ENCODE peak calls at places on chromosomes 7 and 10, in five cellular contexts. D, X, G, I and L are unnamed samples.

GRCh38 chr10:118498623-118499022 is 96.8 kb downstream of the PRLHR start:
- DNase-seq in G (no peak), D (no peak), I (no peak), X (no peak), L (no peak)

GRCh38 chr7:130909161-130909836 is 175.3 kb upstream of the KLF14 start:
- DNase-seq in D (no peak), X (no peak), I (no peak), G (no peak), L (no peak)

GRCh38 chr10:132586731-132587130 is 49.1 kb downstream of the INPP5A start:
- DNase-seq in I (no peak), X (no peak), G (no peak), D (no peak), L (no peak)

GRCh38 chr7:12674861-12675260 is 12.6 kb upstream of the ARL4A start:
- DNase-seq in G (peak; percentile 41), I (no peak), X (peak; percentile 35), D (no peak), L (no peak)

GRCh38 chr7:40865441-40866233 is 730.8 kb downstream of the SUGCT start:
- DNase-seq in X (no peak), I (no peak), G (peak; percentile 38), D (no peak), L (no peak)

GRCh38 chr10:52883996-52884871 is 111.7 kb upstream of the MBL2 start:
- DNase-seq in X (peak; percentile 74), G (peak; percentile 72), I (peak; percentile 47), D (no peak), L (no peak)

GRCh38 chr7:16026253-16027020 is 340.0 kb upstream of the MEOX2 start:
- DNase-seq in G (no peak), I (no peak), X (no peak), D (no peak), L (no peak)

GRCh38 chr7:34165927-34166550 is 260.7 kb downstream of the BMPER start:
- DNase-seq in X (peak; percentile 49), G (peak; percentile 40), D (no peak), I (no peak), L (no peak)

GRCh38 chr7:132234751-132235150 is 341.5 kb downstream of the PLXNA4 start:
- DNase-seq in I (no peak), X (no peak), D (no peak), G (no peak), L (no peak)

GRCh38 chr10:96325719-96326373 is 21.6 kb downstream of the DNTT start:
- DNase-seq in D (no peak), G (no peak), X (no peak), I (no peak), L (no peak)

GRCh38 chr7:29606287-29606721 is 42.7 kb downstream of the PRR15 start:
- DNase-seq in D (no peak), I (no peak), X (peak; percentile 39), G (no peak), L (peak; percentile 20)

GRCh38 chr7:85185355-85186082 is 1.3 kb downstream of the SEMA3D start:
- DNase-seq in I (peak; percentile 42), D (peak; percentile 30), G (peak; percentile 78), X (peak; percentile 58), L (no peak)

GRCh38 chr7:151247611-151248176 is 800 bp downstream of the SMARCD3 start:
- DNase-seq in G (peak; percentile 46), D (no peak), X (no peak), I (no peak), L (no peak)

GRCh38 chr10:80173441-80173840 is 31.9 kb downstream of the ANXA11 start:
- DNase-seq in G (no peak), I (no peak), D (peak; percentile 67), X (no peak), L (no peak)

GRCh38 chr10:133357293-133358151 is at the start of gene FUOM:
- DNase-seq in G (peak; percentile 90), D (peak; percentile 68), I (no peak), X (peak; percentile 99), L (no peak)

DNA sequence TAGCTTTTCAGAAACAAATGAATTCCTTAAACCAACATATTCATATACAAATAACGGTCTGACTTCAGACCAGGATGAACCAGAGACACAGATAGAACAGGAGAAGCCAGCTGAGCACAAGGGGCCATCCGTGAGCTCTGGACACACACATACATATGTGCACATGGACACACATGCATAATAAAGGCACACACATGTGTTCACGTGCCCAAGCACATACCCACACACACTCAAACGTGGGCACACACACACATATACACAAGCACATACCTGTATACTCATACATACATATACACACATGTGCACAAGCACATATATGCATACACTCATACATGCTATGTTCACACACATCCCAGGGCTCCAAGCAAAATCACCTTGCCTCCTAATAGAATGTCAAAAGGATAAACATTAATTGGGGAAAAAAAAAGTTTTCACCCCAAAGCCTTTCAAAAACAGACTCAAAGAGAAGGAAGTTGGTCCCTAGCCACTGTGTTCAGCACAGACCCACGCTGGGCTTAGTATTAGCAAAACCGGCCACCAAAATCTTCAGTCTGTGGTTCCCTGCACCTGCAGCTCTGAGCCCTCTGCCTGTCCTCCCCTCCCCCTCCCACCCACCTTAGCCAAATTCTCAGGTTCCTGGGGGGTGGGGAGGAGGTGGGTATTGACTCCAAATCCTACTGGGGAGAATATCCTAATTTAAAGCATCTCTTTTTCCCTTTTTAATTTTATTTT is 100.4 kb upstream of the MACROH2A2 start:
- DNase-seq in D (no peak), I (no peak), X (no peak), G (peak; percentile 71), L (no peak)
- H3K36me3 ChIP-seq in D (no peaks in the 10 kb centered on the region), I (no peaks in the 10 kb centered on the region), X (no peaks in the 10 kb centered on the region), G (no peaks in the 10 kb centered on the region), L (peaks cover 3% of the 10 kb centered on the region)

GRCh38 chr10:73842349-73842748 is 31.0 kb upstream of the NDST2 start:
- DNase-seq in D (no peak), X (no peak), I (no peak), G (no peak), L (no peak)

GRCh38 chr10:73841526-73842285 is 30.3 kb upstream of the NDST2 start:
- DNase-seq in D (no peak), X (no peak), I (no peak), G (no peak), L (no peak)

GRCh38 chr10:73840056-73840402 is 28.6 kb upstream of the NDST2 start:
- DNase-seq in G (no peak), X (no peak), I (no peak), D (no peak), L (no peak)

GRCh38 chr10:73840403-73841301 is 29.3 kb upstream of the NDST2 start:
- DNase-seq in I (no peak), X (no peak), G (no peak), D (no peak), L (no peak)

GRCh38 chr10:73843254-73843653 is 31.1 kb downstream of the CAMK2G start:
- DNase-seq in I (no peak), D (no peak), X (no peak), G (no peak), L (no peak)
- H3K36me3 ChIP-seq in I (peaks cover 43% of the 10 kb centered on the region), D (no peaks in the 10 kb centered on the region), X (peaks cover 29% of the 10 kb centered on the region), G (no peaks in the 10 kb centered on the region), L (peaks cover 20% of the 10 kb centered on the region)

DNA sequence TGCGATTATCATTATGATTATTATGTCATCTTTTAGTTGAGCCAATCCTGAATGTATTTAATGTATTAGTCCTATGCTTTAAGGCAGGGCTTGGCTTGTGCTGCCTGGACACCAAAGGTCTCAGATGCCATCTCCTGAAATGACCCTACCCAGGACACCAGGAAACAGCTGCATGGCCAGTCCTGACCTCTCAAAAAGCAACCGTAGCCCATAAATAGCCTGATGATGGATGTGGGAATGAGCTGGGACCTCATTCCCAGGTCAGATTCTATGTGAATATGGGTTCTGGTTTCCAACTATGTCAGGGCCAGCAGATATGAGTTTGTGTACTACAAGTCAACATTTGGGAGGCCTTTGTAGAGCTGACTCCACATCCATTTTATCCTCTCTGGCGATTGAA is 438.4 kb downstream of the NRG3 start:
- DNase-seq in D (no peak), I (no peak), G (no peak), X (no peak), L (no peak)
- H3K36me3 ChIP-seq in D (no peaks in the 10 kb centered on the region), I (no peaks in the 10 kb centered on the region), G (no peaks in the 10 kb centered on the region), X (no peaks in the 10 kb centered on the region), L (no peaks in the 10 kb centered on the region)

DNA sequence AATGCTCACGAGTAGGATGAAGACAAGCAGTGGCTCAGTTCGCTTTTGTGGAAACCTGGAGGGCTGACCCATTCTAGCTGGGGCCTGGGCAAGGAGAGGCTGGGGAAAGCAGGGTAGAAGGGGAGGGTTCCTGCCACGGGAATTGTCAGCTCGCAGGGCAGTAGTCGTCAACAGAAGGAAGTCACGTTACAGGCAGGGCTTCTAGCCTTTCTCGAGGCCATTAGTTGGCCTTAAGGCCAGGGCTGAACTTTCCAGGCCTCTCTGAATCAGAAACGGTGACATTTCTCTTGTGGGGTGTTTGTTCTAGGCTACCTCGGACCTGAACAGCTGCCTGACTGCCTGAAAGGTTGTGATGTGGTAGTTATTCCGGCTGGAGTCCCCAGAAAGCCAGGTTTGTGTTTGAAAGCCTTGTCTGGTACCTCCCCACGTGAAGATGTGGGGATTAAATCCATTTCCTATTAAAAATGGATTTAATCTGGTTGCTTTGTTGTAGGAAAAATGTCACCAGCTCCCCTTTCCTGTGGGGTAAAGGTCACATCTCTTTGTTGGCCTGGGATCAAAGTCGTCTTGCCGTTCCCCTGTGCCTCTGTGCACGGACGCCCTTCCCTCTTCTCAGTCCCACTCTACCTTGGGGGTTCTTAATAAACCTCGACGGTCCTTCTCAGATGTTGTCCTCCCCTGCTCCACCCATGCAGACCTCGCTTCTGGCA is 9.4 kb downstream of the MDH2 start:
- DNase-seq in G (no peak), I (no peak), D (no peak), X (no peak), L (no peak)
- H3K36me3 ChIP-seq in G (no peaks in the 10 kb centered on the region), I (peaks cover 61% of the 10 kb centered on the region), D (peaks cover 10% of the 10 kb centered on the region), X (peaks cover 58% of the 10 kb centered on the region), L (peaks cover 41% of the 10 kb centered on the region)

GRCh38 chr7:5333121-5334050 is 50.6 kb downstream of the SLC29A4 start:
- DNase-seq in D (no peak), X (peak; percentile 33), G (no peak), I (no peak), L (no peak)
- H3K36me3 ChIP-seq in D (no peaks in the 10 kb centered on the region), X (peaks cover 70% of the 10 kb centered on the region), G (peaks cover 4% of the 10 kb centered on the region), I (peaks cover 56% of the 10 kb centered on the region), L (peaks cover 35% of the 10 kb centered on the region)

DNA sequence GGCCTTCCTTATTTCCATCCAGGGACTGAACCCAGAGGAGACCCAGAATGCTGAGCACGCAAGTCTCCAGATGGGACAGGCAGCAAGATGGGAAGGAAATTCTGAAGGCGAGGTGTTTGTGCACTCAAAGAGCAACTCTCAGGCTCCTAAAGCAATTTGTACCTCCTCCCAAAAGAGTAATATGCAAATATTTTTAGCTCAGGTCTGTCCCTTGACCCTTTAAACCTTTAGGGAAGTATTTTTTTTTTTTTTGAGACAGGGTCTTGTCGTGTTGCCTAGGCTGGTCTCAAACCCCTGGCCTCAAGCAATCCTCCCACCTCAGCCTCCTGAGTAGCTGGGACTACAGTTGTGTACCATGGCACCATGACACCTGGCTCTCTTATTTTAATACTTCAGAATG is 8.4 kb downstream of the RP9 start:
- DNase-seq in X (no peak), D (no peak), I (no peak), G (no peak), L (no peak)
- H3K36me3 ChIP-seq in X (peaks cover 63% of the 10 kb centered on the region), D (peaks cover 10% of the 10 kb centered on the region), I (peaks cover 41% of the 10 kb centered on the region), G (peaks cover 5% of the 10 kb centered on the region), L (peaks cover 17% of the 10 kb centered on the region)

DNA sequence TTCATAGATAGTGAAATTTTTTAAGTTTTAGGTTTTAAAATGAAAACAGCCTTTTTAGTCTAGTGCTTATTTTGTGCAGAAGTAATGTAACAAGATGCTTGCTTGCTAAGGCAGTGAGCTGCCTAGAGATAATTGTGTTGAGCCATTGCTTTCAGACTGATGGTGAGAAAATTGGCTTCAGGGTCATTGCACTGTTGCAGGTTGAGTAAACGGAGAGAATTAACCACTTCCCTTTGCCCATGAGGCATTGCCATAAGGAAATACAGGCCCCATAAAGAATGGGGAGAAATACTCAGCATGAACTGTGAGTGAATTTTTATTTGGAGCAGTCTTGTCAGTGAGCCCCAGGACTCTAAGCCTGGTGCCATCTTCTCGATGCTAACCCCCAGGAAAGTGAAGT is 140.5 kb downstream of the LRRC4 start:
- DNase-seq in I (no peak), G (no peak), D (no peak), X (no peak), L (no peak)
- H3K36me3 ChIP-seq in I (peaks cover 9% of the 10 kb centered on the region), G (no peaks in the 10 kb centered on the region), D (peaks cover 2% of the 10 kb centered on the region), X (peaks cover 52% of the 10 kb centered on the region), L (peaks cover 3% of the 10 kb centered on the region)